ENCODE peak calls at places on chromosomes 7 and 10, in five cellular contexts. S, H, B, T and A are unnamed samples.

GRCh38 chr7:36395171-36395894 is 5.7 kb downstream of the ANLN start:
- DNase-seq in S (no peak), H (no peak), B (no peak), T (no peak), A (no peak)

GRCh38 chr10:48931188-48931587 is 8.5 kb downstream of the LRRC18 start:
- DNase-seq in S (peak; percentile 44), H (no peak), B (no peak), T (no peak), A (no peak)

GRCh38 chr7:36300696-36301350 is 88.8 kb upstream of the ANLN start:
- DNase-seq in S (no peak), H (no peak), B (no peak), T (no peak), A (no peak)

GRCh38 chr10:33254556-33255160 is 79.8 kb downstream of the NRP1 start:
- DNase-seq in S (no peak), H (no peak), B (no peak), T (no peak), A (no peak)

GRCh38 chr7:108247646-108248045 is 117.5 kb upstream of the LAMB4 start:
- DNase-seq in S (no peak), H (no peak), B (no peak), T (no peak), A (no peak)

GRCh38 chr10:43823237-43823605 is 174.5 kb upstream of the ZNF32 start:
- DNase-seq in S (no peak), H (no peak), B (no peak), T (no peak), A (no peak)

GRCh38 chr7:38448842-38449241 is 175.4 kb upstream of the TARP start:
- DNase-seq in S (no peak), H (no peak), B (no peak), T (peak; percentile 4), A (no peak)

GRCh38 chr7:25966469-25966868 is 185.5 kb upstream of the NFE2L3 start:
- DNase-seq in S (no peak), H (no peak), B (no peak), T (no peak), A (no peak)

GRCh38 chr10:30963994-30964930 is 67.4 kb downstream of the ZNF438 start:
- DNase-seq in S (no peak), H (no peak), B (no peak), T (no peak), A (no peak)

GRCh38 chr10:126057494-126057893 is 161.1 kb downstream of the FANK1 start:
- DNase-seq in S (peak; percentile 40), H (no peak), B (no peak), T (no peak), A (no peak)

GRCh38 chr10:126049741-126050140 is 153.4 kb downstream of the FANK1 start:
- DNase-seq in S (no peak), H (no peak), B (no peak), T (peak; percentile 80), A (no peak)

GRCh38 chr10:126054191-126054590 is 157.8 kb downstream of the FANK1 start:
- DNase-seq in S (no peak), H (no peak), B (no peak), T (no peak), A (no peak)

GRCh38 chr10:126050301-126050700 is 153.9 kb downstream of the FANK1 start:
- DNase-seq in S (no peak), H (no peak), B (no peak), T (no peak), A (no peak)

GRCh38 chr10:126052171-126052570 is 155.8 kb downstream of the FANK1 start:
- DNase-seq in S (no peak), H (no peak), B (no peak), T (no peak), A (no peak)
- TF ChIP-seq CTCF in S (no peak), H (no peak), B (no peak), T (no peak), A (no peak)

GRCh38 chr10:84267503-84268126 is 22.8 kb downstream of the RGR start:
- DNase-seq in S (peak; percentile 89), H (no peak), B (no peak), T (peak; percentile 30), A (peak; percentile 54)
- TF ChIP-seq CTCF in S (peak; percentile 94), H (peak; percentile 59), B (peak; percentile 44), T (peak; percentile 78), A (peak; percentile 13)

GRCh38 chr7:133059263-133059662 is 22.6 kb downstream of the CHCHD3 start:
- DNase-seq in S (no peak), H (no peak), B (no peak), T (no peak), A (no peak)
- TF ChIP-seq CTCF in S (no peak), H (no peak), B (no peak), T (no peak), A (no peak)

GRCh38 chr7:146735992-146736391 is 619.4 kb downstream of the CNTNAP2 start:
- DNase-seq in S (no peak), H (no peak), B (no peak), T (no peak), A (no peak)

GRCh38 chr7:146740039-146740438 is 623.4 kb downstream of the CNTNAP2 start:
- DNase-seq in S (no peak), H (no peak), B (no peak), T (no peak), A (no peak)

GRCh38 chr7:146731185-146731584 is 614.6 kb downstream of the CNTNAP2 start:
- DNase-seq in S (no peak), H (no peak), B (no peak), T (no peak), A (no peak)

DNA sequence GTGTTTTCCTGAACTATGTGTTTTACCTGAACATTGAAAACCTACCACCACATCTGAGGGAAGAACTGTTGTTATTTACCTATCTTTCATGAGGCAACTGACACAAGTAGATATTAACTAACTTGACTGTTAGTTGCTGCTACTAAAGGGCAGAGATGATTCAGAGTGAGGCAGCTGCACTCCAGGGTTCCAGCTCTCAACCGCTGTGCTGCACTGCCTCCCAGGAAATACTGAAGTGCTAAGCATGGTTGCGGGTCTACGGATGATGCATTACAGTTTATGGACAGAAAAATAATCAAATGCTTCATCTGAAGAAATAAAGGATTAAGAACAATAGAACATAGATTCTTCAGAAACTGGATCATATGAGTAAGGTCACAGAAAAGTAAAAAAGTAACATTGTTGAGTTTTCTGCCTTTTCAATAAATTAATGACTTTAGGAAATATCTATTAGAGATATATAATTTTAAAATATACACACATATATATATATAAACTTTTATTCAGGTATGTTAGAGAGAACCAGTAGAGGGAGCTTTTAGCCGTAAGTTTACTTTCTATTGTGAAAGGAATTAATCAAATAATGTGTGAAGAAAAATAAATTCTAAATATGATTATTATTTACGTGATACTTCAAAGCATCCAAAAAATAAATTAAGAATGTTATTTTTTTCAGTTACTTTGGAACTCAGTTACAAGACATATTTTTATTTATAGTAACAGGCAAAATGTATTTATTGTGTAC is 620.0 kb downstream of the CNTNAP2 start:
- DNase-seq in S (no peak), H (no peak), B (no peak), T (peak; percentile 0), A (no peak)
- TF ChIP-seq CTCF in S (no peak), H (no peak), B (no peak), T (no peak), A (no peak)

GRCh38 chr7:93921190-93921585 is 347 bp upstream of the GNG11 start:
- DNase-seq in S (no peak), H (no peak), B (no peak), T (no peak), A (no peak)

GRCh38 chr7:93920496-93921189 is 892 bp upstream of the GNG11 start:
- DNase-seq in S (no peak), H (no peak), B (no peak), T (peak; percentile 33), A (no peak)

GRCh38 chr7:93923946-93924345 is 2.4 kb downstream of the GNG11 start:
- DNase-seq in S (no peak), H (no peak), B (no peak), T (no peak), A (no peak)

GRCh38 chr7:93921607-93922446 is at the start of gene GNG11:
- DNase-seq in S (peak; percentile 75), H (peak; percentile 47), B (no peak), T (peak; percentile 85), A (peak; percentile 37)

GRCh38 chr7:93923291-93923690 is 1.8 kb downstream of the GNG11 start:
- DNase-seq in S (no peak), H (no peak), B (no peak), T (peak; percentile 29), A (no peak)
- TF ChIP-seq CTCF in S (no peak), H (no peak), B (no peak), T (no peak), A (no peak)